ENCODE peak calls at places on chromosomes 13 and 19, in five cellular contexts. F, J, P, Y and G are unnamed samples.

GRCh38 chr13:97460853-97461252 is 26.9 kb downstream of the RAP2A start:
- DNase-seq in F (no peak), J (no peak), P (no peak), Y (no peak), G (no peak)

GRCh38 chr13:69585656-69586055 is 522.0 kb upstream of the ATXN8OS start:
- DNase-seq in F (no peak), J (no peak), P (no peak), Y (no peak), G (no peak)

GRCh38 chr19:54660306-54660705 is 2.5 kb upstream of the LILRB4 start:
- DNase-seq in F (no peak), J (no peak), P (no peak), Y (no peak), G (no peak)

GRCh38 chr13:75492389-75492788 is 10.4 kb upstream of the TBC1D4 start:
- DNase-seq in F (peak; percentile 23), J (no peak), P (no peak), Y (no peak), G (no peak)

GRCh38 chr13:89150362-89150761 is 1479.2 kb downstream of the SLITRK5 start:
- DNase-seq in F (no peak), J (no peak), P (no peak), Y (no peak), G (no peak)

GRCh38 chr13:38824342-38824741 is 137.5 kb downstream of the FREM2 start:
- DNase-seq in F (peak; percentile 5), J (no peak), P (no peak), Y (no peak), G (no peak)

GRCh38 chr19:47806435-47806834 is 2.1 kb upstream of the TPRX1 start:
- DNase-seq in F (no peak), J (no peak), P (no peak), Y (no peak), G (no peak)

GRCh38 chr19:54209058-54209747 is 8.5 kb downstream of the RPS9 start:
- DNase-seq in F (peak; percentile 51), J (peak; percentile 65), P (no peak), Y (no peak), G (no peak)

GRCh38 chr19:2983351-2984195 is 6.2 kb downstream of the TLE6 start:
- DNase-seq in F (peak; percentile 56), J (no peak), P (peak; percentile 56), Y (peak; percentile 33), G (peak; percentile 94)

GRCh38 chr13:23069571-23069970 is 111.2 kb upstream of the SGCG start:
- DNase-seq in F (peak; percentile 1), J (no peak), P (no peak), Y (no peak), G (no peak)

GRCh38 chr19:55255618-55256423 is 3.0 kb downstream of the PPP6R1 start:
- DNase-seq in F (peak; percentile 20), J (no peak), P (peak; percentile 61), Y (no peak), G (no peak)

GRCh38 chr19:35712910-35713845 is 4.6 kb upstream of the KMT2B start:
- DNase-seq in F (no peak), J (no peak), P (peak; percentile 56), Y (no peak), G (no peak)

GRCh38 chr19:4115050-4115817 is 8.7 kb downstream of the MAP2K2 start:
- DNase-seq in F (no peak), J (no peak), P (peak; percentile 73), Y (peak; percentile 40), G (peak; percentile 35)

GRCh38 chr19:29966594-29967249 is 24.7 kb downstream of the URI1 start:
- DNase-seq in F (peak; percentile 18), J (no peak), P (no peak), Y (no peak), G (no peak)

GRCh38 chr13:110134801-110135200 is 172.2 kb downstream of the COL4A1 start:
- DNase-seq in F (no peak), J (no peak), P (no peak), Y (no peak), G (no peak)

GRCh38 chr19:41299046-41299754 is 10.8 kb upstream of the CCDC97 start:
- DNase-seq in F (no peak), J (no peak), P (no peak), Y (no peak), G (no peak)

GRCh38 chr19:45900661-45901431 is 1.6 kb downstream of the MYPOP start:
- DNase-seq in F (no peak), J (no peak), P (no peak), Y (no peak), G (no peak)

GRCh38 chr19:45577111-45577905 is 7.3 kb downstream of the OPA3 start:
- DNase-seq in F (peak; percentile 77), J (peak; percentile 75), P (no peak), Y (no peak), G (no peak)

GRCh38 chr19:7900401-7900870 is 3.2 kb upstream of the MAP2K7 start:
- DNase-seq in F (no peak), J (no peak), P (no peak), Y (no peak), G (no peak)

GRCh38 chr19:41563847-41564514 is 12.0 kb upstream of the CEACAM21 start:
- DNase-seq in F (peak; percentile 12), J (no peak), P (peak; percentile 60), Y (no peak), G (no peak)

GRCh38 chr19:50178859-50179537 is 15.9 kb upstream of the IZUMO2 start:
- DNase-seq in F (no peak), J (no peak), P (no peak), Y (no peak), G (no peak)

GRCh38 chr13:90445179-90445578 is 902.3 kb upstream of the MIR17HG start:
- DNase-seq in F (peak; percentile 76), J (no peak), P (no peak), Y (no peak), G (no peak)

GRCh38 chr19:39825093-39825463 is 8.9 kb downstream of the DYRK1B start:
- DNase-seq in F (no peak), J (no peak), P (no peak), Y (no peak), G (peak; percentile 30)

GRCh38 chr13:73064991-73065390 is 6.2 kb downstream of the KLF5 start:
- DNase-seq in F (no peak), J (no peak), P (no peak), Y (no peak), G (no peak)

GRCh38 chr19:4732680-4733114 is 9.1 kb upstream of the DPP9 start:
- DNase-seq in F (peak; percentile 73), J (no peak), P (peak; percentile 80), Y (peak; percentile 36), G (peak; percentile 61)

GRCh38 chr13:28322256-28322895 is 172.6 kb downstream of the FLT1 start:
- DNase-seq in F (no peak), J (no peak), P (no peak), Y (no peak), G (no peak)

GRCh38 chr19:1574763-1575162 is 6.6 kb upstream of the MEX3D start:
- DNase-seq in F (no peak), J (no peak), P (no peak), Y (no peak), G (no peak)

GRCh38 chr19:13781547-13781946 is 7.3 kb downstream of the C19orf53 start:
- DNase-seq in F (peak; percentile 76), J (no peak), P (no peak), Y (no peak), G (peak; percentile 62)

GRCh38 chr19:47310819-47311218 is 1.2 kb downstream of the C5AR1 start:
- DNase-seq in F (peak; percentile 94), J (peak; percentile 71), P (no peak), Y (no peak), G (no peak)

GRCh38 chr13:42229287-42229686 is 42.7 kb upstream of the AKAP11 start:
- DNase-seq in F (peak; percentile 33), J (no peak), P (no peak), Y (no peak), G (no peak)

GRCh38 chr19:18440421-18440877 is 2.5 kb upstream of the ISYNA1 start:
- DNase-seq in F (peak; percentile 31), J (no peak), P (peak; percentile 66), Y (no peak), G (peak; percentile 38)
- TF ChIP-seq CTCF in F (peak; percentile 7), J (peak; percentile 11), P (peak; percentile 18), Y (no peak), G (no peak)

GRCh38 chr13:30616927-30617314 is 799 bp upstream of the USPL1 start:
- DNase-seq in F (peak; percentile 84), J (peak; percentile 68), P (peak; percentile 59), Y (peak; percentile 81), G (no peak)
- TF ChIP-seq CTCF in F (no peak), J (no peak), P (no peak), Y (no peak), G (no peak)

GRCh38 chr13:29422015-29422414 is 173.5 kb downstream of the SLC7A1 start:
- DNase-seq in F (no peak), J (no peak), P (no peak), Y (no peak), G (no peak)

GRCh38 chr13:29423050-29423449 is 172.4 kb downstream of the SLC7A1 start:
- DNase-seq in F (no peak), J (no peak), P (no peak), Y (no peak), G (no peak)

DNA sequence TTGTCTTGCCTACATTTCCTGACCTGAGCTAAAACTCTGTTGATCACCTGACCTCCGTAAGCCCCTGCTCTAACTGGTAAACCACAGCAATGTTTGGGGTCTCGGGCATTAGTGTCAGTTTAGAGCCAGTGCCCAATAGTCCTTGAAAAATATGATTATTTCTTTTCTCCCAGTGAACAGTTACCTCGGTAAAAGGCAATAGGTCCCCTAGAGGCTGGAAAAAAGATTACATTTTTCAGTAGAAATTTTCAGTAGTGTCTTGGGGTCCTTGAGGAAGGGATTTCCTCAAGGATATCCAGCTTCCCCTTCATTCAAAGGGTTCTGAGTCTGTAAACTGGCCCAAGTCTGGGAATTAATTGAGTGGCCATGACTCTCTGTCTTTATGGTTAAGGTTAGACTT is 177.5 kb downstream of the SLC7A1 start:
- DNase-seq in F (no peak), J (no peak), P (no peak), Y (no peak), G (no peak)
- TF ChIP-seq CTCF in F (no peak), J (no peak), P (no peak), Y (no peak), G (peak; percentile 25)

GRCh38 chr19:44109458-44109857 is 3.7 kb upstream of the ZNF225 start:
- DNase-seq in F (no peak), J (no peak), P (no peak), Y (no peak), G (no peak)

GRCh38 chr19:44113784-44114390 is 688 bp downstream of the ZNF225 start:
- DNase-seq in F (peak; percentile 3), J (no peak), P (no peak), Y (no peak), G (no peak)

GRCh38 chr19:44111910-44112463 is 1.2 kb upstream of the ZNF225 start:
- DNase-seq in F (no peak), J (no peak), P (no peak), Y (no peak), G (peak; percentile 58)

GRCh38 chr19:44113138-44113783 is at the start of gene ZNF225:
- DNase-seq in F (peak; percentile 99), J (peak; percentile 96), P (peak; percentile 80), Y (peak; percentile 99), G (peak; percentile 90)

GRCh38 chr19:44112802-44113137 is 429 bp upstream of the ZNF225 start:
- DNase-seq in F (no peak), J (no peak), P (no peak), Y (no peak), G (no peak)
- TF ChIP-seq CTCF in F (no peak), J (no peak), P (no peak), Y (no peak), G (no peak)

GRCh38 chr19:12478234-12478941 is 6.2 kb downstream of the ZNF709 start:
- DNase-seq in F (no peak), J (no peak), P (no peak), Y (no peak), G (no peak)
- TF ChIP-seq CTCF in F (no peak), J (no peak), P (no peak), Y (no peak), G (no peak)

GRCh38 chr19:31548941-31549340 is 199.7 kb upstream of the TSHZ3 start:
- DNase-seq in F (no peak), J (no peak), P (no peak), Y (no peak), G (peak; percentile 38)
- TF ChIP-seq CTCF in F (no peak), J (peak; percentile 50), P (no peak), Y (peak; percentile 41), G (peak; percentile 43)